ENCODE peak calls at places on chromosomes 3 and 15, in four cellular contexts. L is naive thymus-derived CD4-positive, alpha-beta T cell; S is brain microvascular endothelial cell; U is HepG2. D is an unnamed sample.

GRCh38 chr3:48418140-48418539 is 11.7 kb downstream of the PLXNB1 start:
- DNase-seq in L (no peak), S (no peak), U (no peak), D (no peak)

GRCh38 chr3:34174740-34175139 is 376.3 kb downstream of the PDCD6IP start:
- DNase-seq in S (no peak), U (no peak), L (no peak), D (no peak)

GRCh38 chr3:195197764-195198423 is 73.1 kb downstream of the XXYLT1 start:
- DNase-seq in S (peak; percentile 70), L (no peak), U (no peak), D (peak; percentile 79)

GRCh38 chr3:12750223-12750622 is 8.8 kb downstream of the TMEM40 start:
- DNase-seq in U (peak; percentile 31), L (no peak), S (peak; percentile 56), D (peak; percentile 56)

GRCh38 chr3:192864943-192865342 is 52.7 kb downstream of the MB21D2 start:
- DNase-seq in S (no peak), U (no peak), L (no peak), D (no peak)

GRCh38 chr15:100721758-100722550 is 119.6 kb downstream of the ASB7 start:
- DNase-seq in U (peak; percentile 91), L (no peak), S (peak; percentile 99), D (peak; percentile 98)

GRCh38 chr3:177475266-177475665 is 278.0 kb upstream of the TBL1XR1 start:
- DNase-seq in S (no peak), U (peak; percentile 64), L (no peak), D (no peak)

GRCh38 chr3:156492801-156493261 is 62.1 kb downstream of the SSR3 start:
- DNase-seq in L (no peak), S (no peak), U (no peak), D (peak; percentile 47)

GRCh38 chr15:46265664-46266063 is 630.8 kb downstream of the SQOR start:
- DNase-seq in S (no peak), L (no peak), U (no peak), D (no peak)

GRCh38 chr15:83959477-83959876 is 276.1 kb upstream of the GOLGA6L4 start:
- DNase-seq in S (no peak), U (no peak), L (no peak), D (no peak)

GRCh38 chr15:82263350-82263749 is 732 bp downstream of the SAXO2 start:
- DNase-seq in L (no peak), S (no peak), U (peak; percentile 92), D (no peak)

GRCh38 chr15:59255647-59256380 is 49.2 kb downstream of the LDHAL6B start:
- DNase-seq in S (peak; percentile 22), L (peak; percentile 0), U (peak; percentile 84), D (no peak)

GRCh38 chr3:9028134-9028533 is 64.9 kb upstream of the RAD18 start:
- DNase-seq in U (no peak), S (peak; percentile 11), L (no peak), D (peak; percentile 45)

GRCh38 chr3:129994883-129995559 is 20.5 kb downstream of the TRH start:
- DNase-seq in S (no peak), U (no peak), L (no peak), D (no peak)

GRCh38 chr3:194488007-194488742 is 1.4 kb upstream of the ATP13A3 start:
- DNase-seq in S (no peak), U (no peak), L (peak; percentile 19), D (no peak)

GRCh38 chr3:23041918-23042696 is 161.0 kb upstream of the UBE2E2 start:
- DNase-seq in S (peak; percentile 47), U (no peak), L (no peak), D (no peak)

GRCh38 chr15:81419304-81419943 is 45.4 kb upstream of the TMC3 start:
- DNase-seq in L (no peak), U (no peak), S (peak; percentile 66), D (peak; percentile 80)

GRCh38 chr3:11641683-11642407 is 1.9 kb downstream of the VGLL4 start:
- DNase-seq in U (no peak), L (peak; percentile 50), S (no peak), D (no peak)

GRCh38 chr3:112260563-112260962 is 33.5 kb downstream of the SLC9C1 start:
- DNase-seq in U (no peak), S (no peak), L (no peak), D (no peak)

GRCh38 chr3:52182691-52183090 is 15.3 kb upstream of the ALAS1 start:
- DNase-seq in L (no peak), S (no peak), U (no peak), D (no peak)

GRCh38 chr3:29279276-29279675 is 1.6 kb upstream of the RBMS3 start:
- DNase-seq in U (no peak), L (no peak), S (no peak), D (no peak)

GRCh38 chr3:38992117-38992779 is 59.5 kb downstream of the SCN11A start:
- DNase-seq in S (peak; percentile 93), U (no peak), L (no peak), D (peak; percentile 50)

GRCh38 chr3:85808750-85809149 is 850.0 kb downstream of the CADM2 start:
- DNase-seq in S (no peak), L (no peak), U (no peak), D (no peak)

GRCh38 chr15:68812069-68812468 is 8.6 kb downstream of the ANP32A start:
- DNase-seq in L (no peak), S (no peak), U (no peak), D (no peak)

GRCh38 chr15:63049747-63050439 is 7.3 kb downstream of the TPM1 start:
- DNase-seq in U (peak; percentile 56), S (no peak), L (no peak), D (no peak)
- H3K4me3 ChIP-seq in U (peak overlapping the region; percentile 80), S (peak overlapping the region; percentile 100), L (no peak overlapping the region), D (peak overlapping the region; percentile 71)

GRCh38 chr3:109773006-109773405 is 435.7 kb upstream of the DPPA4 start:
- DNase-seq in U (no peak), L (no peak), S (no peak), D (no peak)
- H3K4me3 ChIP-seq in U (no peak overlapping the region), L (no peak overlapping the region), S (no peak overlapping the region), D (no peak overlapping the region)

DNA sequence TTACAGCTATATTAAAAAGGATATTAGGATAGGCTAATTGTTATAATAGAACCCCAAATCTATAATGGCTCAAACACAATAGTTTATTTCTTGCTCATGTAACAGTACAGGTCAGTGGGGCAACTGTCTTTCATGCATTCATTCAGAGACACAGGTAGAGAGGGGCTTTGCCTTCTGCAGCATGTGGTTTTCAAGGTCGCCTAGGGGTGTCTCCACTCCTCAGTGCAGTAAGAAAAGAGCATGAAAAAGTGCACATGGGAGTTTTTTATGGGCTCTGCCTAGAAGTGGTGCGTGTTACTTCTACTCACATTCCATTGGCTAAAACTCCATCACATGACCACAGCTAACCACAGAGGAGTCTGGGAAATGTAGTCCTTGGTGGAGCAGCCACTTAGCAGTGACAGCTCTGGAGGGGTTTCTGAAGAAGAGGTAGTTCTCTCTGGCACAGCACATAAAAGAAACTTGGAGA is 1.8 kb downstream of the ZBTB38 start:
- DNase-seq in U (peak; percentile 94), S (peak; percentile 92), L (peak; percentile 81), D (peak; percentile 90)
- H3K4me3 ChIP-seq in U (no peak overlapping the region), S (peak overlapping the region; percentile 50), L (no peak overlapping the region), D (no peak overlapping the region)

GRCh38 chr15:76158815-76159214 is 99.0 kb downstream of the TMEM266 start:
- DNase-seq in U (no peak), L (no peak), S (no peak), D (no peak)
- H3K4me3 ChIP-seq in U (no peak overlapping the region), L (no peak overlapping the region), S (no peak overlapping the region), D (no peak overlapping the region)

DNA sequence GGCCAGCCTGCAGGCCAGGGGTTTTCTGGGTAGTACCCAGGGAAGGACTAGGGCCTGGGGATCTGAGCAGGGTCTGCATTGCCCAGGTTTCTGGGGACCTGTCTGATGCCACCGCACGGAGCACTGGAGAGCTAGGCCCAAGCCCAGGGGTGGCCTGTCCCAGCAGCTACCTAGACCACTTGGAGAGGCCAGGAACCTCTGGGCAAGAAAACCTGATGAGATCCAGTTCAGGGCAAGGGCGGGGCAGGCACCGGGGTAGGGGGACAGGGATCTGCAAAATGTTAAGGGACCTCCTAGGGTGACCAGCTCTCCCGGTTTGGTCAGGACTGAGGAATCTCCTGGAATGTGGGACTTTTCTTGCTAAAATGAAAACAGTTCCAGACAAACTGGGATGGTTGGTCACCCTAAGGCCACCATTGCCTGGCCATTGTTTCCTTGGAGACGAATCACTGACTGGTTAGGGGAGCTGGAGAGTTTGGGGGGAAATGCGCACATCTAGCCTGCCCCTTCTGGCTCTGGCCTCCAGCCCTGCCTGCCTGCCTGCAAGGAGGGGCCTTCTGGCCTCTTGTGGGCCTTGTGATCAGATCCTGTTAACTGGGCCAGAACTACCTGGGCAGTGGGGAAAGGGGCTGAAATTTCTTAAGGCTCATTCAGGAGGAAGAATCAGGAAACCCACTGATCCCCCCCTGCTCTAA is 117.4 kb upstream of the TLE3 start:
- DNase-seq in S (no peak), U (no peak), L (no peak), D (no peak)
- H3K4me3 ChIP-seq in S (no peak overlapping the region), U (no peak overlapping the region), L (no peak overlapping the region), D (no peak overlapping the region)

GRCh38 chr3:123883111-123883510 is 1.0 kb downstream of the MYLK start:
- DNase-seq in L (no peak), U (no peak), S (no peak), D (no peak)
- H3K4me3 ChIP-seq in L (no peak overlapping the region), U (no peak overlapping the region), S (peak overlapping the region; percentile 66), D (peak overlapping the region; percentile 61)

GRCh38 chr3:42980909-42981308 is 1.8 kb downstream of the GASK1A start:
- DNase-seq in S (no peak), U (no peak), L (no peak), D (no peak)
- H3K4me3 ChIP-seq in S (no peak overlapping the region), U (no peak overlapping the region), L (no peak overlapping the region), D (no peak overlapping the region)